ENCODE peak calls at places on chromosomes 4 and X, in five cellular contexts. G, B, O, U and Q are unnamed samples.

GRCh38 chrX:124347242-124347641 is 879 bp downstream of the SH2D1A start:
- DNase-seq in U (no peak), O (no peak), B (no peak), G (no peak), Q (no peak)

GRCh38 chrX:150768132-150768485 is 74.9 kb downstream of the MTMR1 start:
- DNase-seq in G (no peak), B (no peak), O (no peak), U (no peak), Q (no peak)

GRCh38 chr4:76762136-76763130 is 135.5 kb downstream of the SOWAHB start:
- DNase-seq in O (no peak), G (no peak), B (no peak), U (no peak), Q (no peak)

GRCh38 chr4:84913176-84913575 is 53.3 kb downstream of the WDFY3 start:
- DNase-seq in G (no peak), O (no peak), B (no peak), U (no peak), Q (no peak)

GRCh38 chr4:123453006-123453685 is 56.6 kb downstream of the SPRY1 start:
- DNase-seq in B (no peak), O (peak), U (no peak), G (no peak), Q (no peak)

GRCh38 chr4:182585321-182585720 is 331.9 kb downstream of the DCTD start:
- DNase-seq in B (no peak), U (no peak), G (no peak), O (no peak), Q (no peak)

GRCh38 chr4:78336093-78336943 is 215.3 kb upstream of the ANXA3 start:
- DNase-seq in G (no peak), B (no peak), U (no peak), O (peak), Q (no peak)

GRCh38 chr4:16129336-16129735 is 45.5 kb upstream of the PROM1 start:
- DNase-seq in B (no peak), G (no peak), U (no peak), O (no peak), Q (no peak)

GRCh38 chr4:762211-763190 is 56.9 kb downstream of the PCGF3 start:
- DNase-seq in G (no peak), U (no peak), B (no peak), O (peak), Q (no peak)

GRCh38 chrX:132227383-132228112 is 8.3 kb upstream of the RAP2C start:
- DNase-seq in B (no peak), O (peak), G (no peak), U (no peak), Q (no peak)

GRCh38 chr4:188030401-188030800 is 34.8 kb downstream of the ZFP42 start:
- DNase-seq in G (no peak), U (no peak), O (no peak), B (no peak), Q (no peak)

GRCh38 chrX:127129510-127129909 is 310.0 kb downstream of the PRR32 start:
- DNase-seq in O (no peak), B (no peak), G (no peak), U (no peak), Q (no peak)

GRCh38 chrX:13702390-13702789 is 13.5 kb downstream of the RAB9A start:
- DNase-seq in G (no peak), B (no peak), O (no peak), U (no peak), Q (no peak)

GRCh38 chr4:185792384-185793146 is 19.4 kb downstream of the SORBS2 start:
- DNase-seq in U (peak), G (no peak), B (no peak), O (peak), Q (no peak)

GRCh38 chr4:107931775-107932321 is 499 bp downstream of the CYP2U1 start:
- DNase-seq in B (no peak), U (no peak), O (no peak), G (peak), Q (no peak)

GRCh38 chr4:31545755-31546154 is 825.6 kb downstream of the PCDH7 start:
- DNase-seq in G (no peak), B (no peak), O (no peak), U (no peak), Q (no peak)

GRCh38 chr4:53461244-53461643 is 83.8 kb downstream of the FIP1L1 start:
- DNase-seq in G (no peak), O (peak), U (no peak), B (no peak), Q (no peak)

GRCh38 chr4:121784401-121784800 is 16.7 kb upstream of the EXOSC9 start:
- DNase-seq in U (no peak), O (peak), G (no peak), B (no peak), Q (no peak)

GRCh38 chr4:154076921-154077320 is 288.0 kb upstream of the SFRP2 start:
- DNase-seq in G (no peak), O (peak), B (no peak), U (no peak), Q (no peak)

GRCh38 chr4:40325406-40326019 is 9.6 kb upstream of the CHRNA9 start:
- DNase-seq in B (no peak), U (no peak), G (peak), O (peak), Q (no peak)

GRCh38 chrX:24902808-24903207 is 113.0 kb downstream of the ARX start:
- DNase-seq in G (no peak), U (no peak), B (no peak), O (peak), Q (no peak)

GRCh38 chr4:149265645-149266044 is 550.0 kb downstream of the IQCM start:
- DNase-seq in B (no peak), G (no peak), U (no peak), O (no peak), Q (no peak)

GRCh38 chr4:149269835-149270234 is 545.8 kb downstream of the IQCM start:
- DNase-seq in G (no peak), B (no peak), U (no peak), O (no peak), Q (no peak)

GRCh38 chr4:149264093-149264733 is 551.4 kb downstream of the IQCM start:
- DNase-seq in O (peak), U (peak), B (no peak), G (no peak), Q (peak)
- TF ChIP-seq CTCF in O (peak), U (peak), B (peak), G (no peak), Q (peak)

GRCh38 chrX:154738013-154738738 is 12.7 kb downstream of the GAB3 start:
- DNase-seq in O (peak), B (no peak), G (no peak), U (no peak), Q (no peak)
- H3K4me3 ChIP-seq in O (no peak), B (no peak), G (peak), U (no peak), Q (no peak)

DNA sequence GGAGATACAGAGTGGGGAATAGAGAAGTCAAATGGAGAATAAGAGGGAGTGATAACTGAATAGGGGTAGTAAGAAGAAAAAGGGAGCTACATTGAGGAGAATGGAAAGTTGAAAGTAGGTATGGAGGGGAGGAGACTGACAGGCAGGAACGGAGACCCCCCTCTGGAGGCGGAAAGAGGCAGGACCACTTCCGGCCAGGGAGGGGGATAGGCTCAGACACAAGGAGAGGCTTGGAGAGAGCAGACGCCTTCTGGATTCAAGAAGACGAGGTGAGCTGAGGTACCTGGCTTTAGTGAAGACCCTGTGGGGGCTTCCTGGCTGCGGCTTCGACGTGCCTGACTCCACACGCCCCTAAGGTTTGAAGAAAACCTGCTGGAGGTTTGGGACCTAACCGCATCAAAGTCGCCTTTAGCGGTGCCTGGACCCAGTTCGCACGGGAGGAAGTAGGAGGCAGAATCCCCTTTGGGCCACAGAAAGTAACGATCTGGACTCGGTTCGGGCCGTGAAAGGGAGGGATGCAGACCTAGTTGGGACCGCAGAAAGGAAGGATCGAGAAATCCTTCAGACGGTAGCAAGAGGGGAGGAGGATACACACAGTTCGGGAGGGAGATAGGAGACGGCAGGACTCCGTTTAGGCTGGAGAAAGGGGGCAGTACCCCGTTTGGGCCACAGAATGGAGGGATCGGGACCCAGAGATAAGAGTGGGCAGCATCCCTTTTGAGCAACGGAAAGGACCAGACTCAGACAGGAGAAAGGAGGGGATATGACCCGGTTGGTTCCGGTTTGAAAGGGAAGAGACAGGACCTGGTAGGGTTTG is at the start of gene TRO:
- DNase-seq in U (no peak), O (no peak), B (no peak), G (peak), Q (no peak)
- TF ChIP-seq CTCF in U (peak), O (no peak), B (no peak), G (no peak), Q (peak)

GRCh38 chr4:17997129-17997528 is 24.4 kb downstream of the LCORL start:
- DNase-seq in G (no peak), U (no peak), B (no peak), O (no peak), Q (no peak)
- H3K4me3 ChIP-seq in G (no peak), U (no peak), B (no peak), O (no peak), Q (no peak)